ENCODE peak calls at places on chromosomes 11 and 22, in ten cellular contexts. A, M, C, S, G, N, B, Q, F and U are unnamed samples.

GRCh38 chr22:44741929-44742328 is 10.4 kb upstream of the ARHGAP8 start:
- DNase-seq in A (no peak), M (no peak), C (no peak), S (no peak), G (no peak), N (no peak), B (no peak), Q (no peak), F (no peak), U (no peak)

GRCh38 chr11:7651140-7651551 is 22.2 kb downstream of the CYB5R2 start:
- DNase-seq in A (no peak), M (no peak), C (no peak), S (no peak), G (no peak), N (no peak), B (peak; percentile 12), Q (no peak), F (no peak), U (no peak)

GRCh38 chr11:79461144-79461543 is 20.3 kb upstream of the TENM4 start:
- DNase-seq in A (peak; percentile 42), M (no peak), C (peak; percentile 71), S (no peak), G (no peak), N (no peak), B (no peak), Q (peak; percentile 38), F (peak; percentile 51), U (peak; percentile 52)

GRCh38 chr11:61375709-61376108 is 13.5 kb downstream of the TMEM138 start:
- DNase-seq in A (no peak), M (no peak), C (no peak), S (no peak), G (no peak), N (no peak), B (no peak), Q (no peak), F (no peak), U (no peak)

GRCh38 chr11:68053981-68054812 is 15.4 kb downstream of the TCIRG1 start:
- DNase-seq in A (no peak), M (no peak), C (no peak), S (no peak), G (no peak), N (no peak), B (peak; percentile 49), Q (no peak), F (no peak), U (no peak)

GRCh38 chr11:30735946-30736345 is 149.8 kb upstream of the MPPED2 start:
- DNase-seq in A (no peak), M (no peak), C (peak; percentile 50), S (no peak), G (no peak), N (no peak), B (no peak), Q (no peak), F (no peak), U (peak; percentile 67)

GRCh38 chr11:102798012-102798746 is at the start of gene MMP1:
- DNase-seq in A (no peak), M (peak; percentile 26), C (no peak), S (no peak), G (no peak), N (no peak), B (no peak), Q (no peak), F (peak; percentile 45), U (no peak)

GRCh38 chr11:134360050-134360835 is 28.5 kb downstream of the GLB1L2 start:
- DNase-seq in A (no peak), M (peak; percentile 4), C (peak; percentile 93), S (peak; percentile 53), G (peak; percentile 74), N (peak; percentile 63), B (peak; percentile 93), Q (peak; percentile 94), F (peak; percentile 43), U (peak; percentile 39)

GRCh38 chr11:3170756-3171670 is 5.9 kb upstream of the OSBPL5 start:
- DNase-seq in A (no peak), M (no peak), C (no peak), S (no peak), G (no peak), N (no peak), B (no peak), Q (no peak), F (no peak), U (no peak)

GRCh38 chr22:25021409-25021808 is 68.9 kb downstream of the KIAA1671 start:
- DNase-seq in A (no peak), M (no peak), C (no peak), S (no peak), G (no peak), N (no peak), B (no peak), Q (no peak), F (no peak), U (no peak)

GRCh38 chr22:46513908-46514550 is 23.4 kb downstream of the CELSR1 start:
- DNase-seq in A (no peak), M (no peak), C (no peak), S (no peak), G (no peak), N (no peak), B (no peak), Q (no peak), F (no peak), U (no peak)

GRCh38 chr11:70070736-70071135 is 7.4 kb upstream of the ANO1 start:
- DNase-seq in A (no peak), M (no peak), C (no peak), S (no peak), G (no peak), N (no peak), B (peak; percentile 29), Q (no peak), F (no peak), U (no peak)

GRCh38 chr11:47414685-47415070 is 6.3 kb downstream of the SLC39A13 start:
- DNase-seq in A (no peak), M (no peak), C (no peak), S (no peak), G (no peak), N (no peak), B (no peak), Q (no peak), F (no peak), U (no peak)

GRCh38 chr11:10807629-10808552 is 835 bp downstream of the EIF4G2 start:
- DNase-seq in A (peak; percentile 80), M (peak; percentile 5), C (peak; percentile 49), S (peak; percentile 48), G (peak; percentile 71), N (peak; percentile 22), B (peak; percentile 76), Q (peak; percentile 23), F (peak; percentile 51), U (peak; percentile 88)

GRCh38 chr11:7332451-7332850 is 80.7 kb downstream of the SYT9 start:
- DNase-seq in A (no peak), M (no peak), C (no peak), S (no peak), G (no peak), N (no peak), B (no peak), Q (no peak), F (no peak), U (peak; percentile 78)

GRCh38 chr11:65920035-65920802 is 993 bp downstream of the DRAP1 start:
- DNase-seq in A (no peak), M (no peak), C (no peak), S (no peak), G (no peak), N (no peak), B (no peak), Q (no peak), F (no peak), U (no peak)

GRCh38 chr11:117934526-117935307 is 5.5 kb upstream of the TMPRSS13 start:
- DNase-seq in A (peak; percentile 25), M (no peak), C (no peak), S (no peak), G (no peak), N (no peak), B (peak; percentile 70), Q (no peak), F (no peak), U (no peak)

GRCh38 chr11:2807276-2807681 is 78.3 kb downstream of the CDKN1C start:
- DNase-seq in A (no peak), M (no peak), C (no peak), S (no peak), G (no peak), N (no peak), B (no peak), Q (no peak), F (peak; percentile 15), U (peak; percentile 62)